ENCODE peak calls at places on chromosomes 3 and 15, in four cellular contexts. One of them, this sample, is unnamed.

GRCh38 chr15:69463182-69463756 is 10.7 kb downstream of the RPLP1 start:
- DNase-seq in endothelial cell of umbilical vein: no peak
- DNase-seq in transverse colon: no peak
- DNase-seq in esophagus muscularis mucosa: no peak
- DNase-seq in this sample: no peak

GRCh38 chr15:20645956-20646355 is 104.4 kb upstream of the GOLGA6L6 start:
- DNase-seq in esophagus muscularis mucosa: no peak
- DNase-seq in transverse colon: peak; percentile 31
- DNase-seq in endothelial cell of umbilical vein: no peak
- DNase-seq in this sample: no peak

GRCh38 chr3:153291052-153291689 is 129.1 kb downstream of the RAP2B start:
- DNase-seq in esophagus muscularis mucosa: no peak
- DNase-seq in endothelial cell of umbilical vein: peak; percentile 27
- DNase-seq in transverse colon: no peak
- DNase-seq in this sample: no peak

GRCh38 chr3:44045476-44046275 is 196.0 kb upstream of the TOPAZ1 start:
- DNase-seq in endothelial cell of umbilical vein: no peak
- DNase-seq in esophagus muscularis mucosa: no peak
- DNase-seq in transverse colon: peak; percentile 63
- DNase-seq in this sample: no peak

GRCh38 chr3:159234306-159234705 is 432.5 kb downstream of the MFSD1 start:
- DNase-seq in endothelial cell of umbilical vein: peak; percentile 78
- DNase-seq in esophagus muscularis mucosa: no peak
- DNase-seq in transverse colon: no peak
- DNase-seq in this sample: no peak

GRCh38 chr3:185488465-185488864 is 10.4 kb downstream of the TMEM41A start:
- DNase-seq in transverse colon: no peak
- DNase-seq in esophagus muscularis mucosa: no peak
- DNase-seq in endothelial cell of umbilical vein: no peak
- DNase-seq in this sample: no peak

GRCh38 chr15:63501256-63502089 is 2.9 kb upstream of the USP3 start:
- DNase-seq in transverse colon: peak; percentile 83
- DNase-seq in esophagus muscularis mucosa: no peak
- DNase-seq in endothelial cell of umbilical vein: peak; percentile 72
- DNase-seq in this sample: no peak

GRCh38 chr3:78899846-78900245 is 868.0 kb downstream of the ROBO1 start:
- DNase-seq in transverse colon: no peak
- DNase-seq in esophagus muscularis mucosa: no peak
- DNase-seq in endothelial cell of umbilical vein: no peak
- DNase-seq in this sample: no peak

GRCh38 chr3:31817411-31817966 is 163.6 kb downstream of the OSBPL10 start:
- DNase-seq in transverse colon: no peak
- DNase-seq in esophagus muscularis mucosa: no peak
- DNase-seq in endothelial cell of umbilical vein: no peak
- DNase-seq in this sample: no peak

GRCh38 chr15:90435652-90436337 is 47.8 kb downstream of the IQGAP1 start:
- DNase-seq in esophagus muscularis mucosa: no peak
- DNase-seq in endothelial cell of umbilical vein: peak; percentile 92
- DNase-seq in transverse colon: no peak
- DNase-seq in this sample: no peak

GRCh38 chr15:56523521-56523920 is 58.6 kb upstream of the MNS1 start:
- DNase-seq in transverse colon: no peak
- DNase-seq in esophagus muscularis mucosa: no peak
- DNase-seq in endothelial cell of umbilical vein: no peak
- DNase-seq in this sample: no peak

DNA sequence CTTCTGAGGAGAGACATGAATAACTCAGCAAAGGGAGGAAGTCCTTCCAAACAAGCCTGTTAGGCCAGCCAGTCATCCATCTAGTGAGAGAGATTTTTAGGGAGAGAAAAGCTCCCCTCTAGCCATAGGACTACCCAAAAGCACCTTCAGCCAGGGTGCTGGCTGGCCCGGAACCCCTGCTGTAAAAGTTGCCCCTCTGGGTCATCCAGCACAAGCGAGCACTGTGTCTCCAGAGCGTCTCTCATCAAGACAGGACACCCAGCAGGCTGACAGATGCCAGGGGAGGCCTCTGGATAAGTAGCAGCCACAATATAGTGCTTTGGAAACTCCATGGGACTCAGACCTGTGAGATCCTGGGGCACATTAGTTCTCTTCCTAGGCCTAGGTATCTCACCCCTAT is 24.5 kb downstream of the ANXA2 start:
- DNase-seq in endothelial cell of umbilical vein: no peak
- DNase-seq in transverse colon: no peak
- DNase-seq in esophagus muscularis mucosa: no peak
- DNase-seq in this sample: no peak
- H3K4me3 ChIP-seq in endothelial cell of umbilical vein: no peak overlapping the region
- H3K4me3 ChIP-seq in transverse colon: no peak overlapping the region
- H3K4me3 ChIP-seq in esophagus muscularis mucosa: no peak overlapping the region
- H3K4me3 ChIP-seq in this sample: no peak overlapping the region

GRCh38 chr3:194322701-194323174 is 28.4 kb downstream of the CPN2 start:
- DNase-seq in transverse colon: no peak
- DNase-seq in endothelial cell of umbilical vein: no peak
- DNase-seq in esophagus muscularis mucosa: no peak
- DNase-seq in this sample: no peak

GRCh38 chr3:194325424-194326165 is 25.5 kb downstream of the CPN2 start:
- DNase-seq in endothelial cell of umbilical vein: no peak
- DNase-seq in esophagus muscularis mucosa: no peak
- DNase-seq in transverse colon: no peak
- DNase-seq in this sample: no peak

GRCh38 chr3:194324823-194325327 is 26.3 kb downstream of the CPN2 start:
- DNase-seq in transverse colon: no peak
- DNase-seq in endothelial cell of umbilical vein: no peak
- DNase-seq in esophagus muscularis mucosa: no peak
- DNase-seq in this sample: no peak

GRCh38 chr3:194321666-194322640 is 29.2 kb downstream of the CPN2 start:
- DNase-seq in endothelial cell of umbilical vein: no peak
- DNase-seq in esophagus muscularis mucosa: no peak
- DNase-seq in transverse colon: no peak
- DNase-seq in this sample: no peak

DNA sequence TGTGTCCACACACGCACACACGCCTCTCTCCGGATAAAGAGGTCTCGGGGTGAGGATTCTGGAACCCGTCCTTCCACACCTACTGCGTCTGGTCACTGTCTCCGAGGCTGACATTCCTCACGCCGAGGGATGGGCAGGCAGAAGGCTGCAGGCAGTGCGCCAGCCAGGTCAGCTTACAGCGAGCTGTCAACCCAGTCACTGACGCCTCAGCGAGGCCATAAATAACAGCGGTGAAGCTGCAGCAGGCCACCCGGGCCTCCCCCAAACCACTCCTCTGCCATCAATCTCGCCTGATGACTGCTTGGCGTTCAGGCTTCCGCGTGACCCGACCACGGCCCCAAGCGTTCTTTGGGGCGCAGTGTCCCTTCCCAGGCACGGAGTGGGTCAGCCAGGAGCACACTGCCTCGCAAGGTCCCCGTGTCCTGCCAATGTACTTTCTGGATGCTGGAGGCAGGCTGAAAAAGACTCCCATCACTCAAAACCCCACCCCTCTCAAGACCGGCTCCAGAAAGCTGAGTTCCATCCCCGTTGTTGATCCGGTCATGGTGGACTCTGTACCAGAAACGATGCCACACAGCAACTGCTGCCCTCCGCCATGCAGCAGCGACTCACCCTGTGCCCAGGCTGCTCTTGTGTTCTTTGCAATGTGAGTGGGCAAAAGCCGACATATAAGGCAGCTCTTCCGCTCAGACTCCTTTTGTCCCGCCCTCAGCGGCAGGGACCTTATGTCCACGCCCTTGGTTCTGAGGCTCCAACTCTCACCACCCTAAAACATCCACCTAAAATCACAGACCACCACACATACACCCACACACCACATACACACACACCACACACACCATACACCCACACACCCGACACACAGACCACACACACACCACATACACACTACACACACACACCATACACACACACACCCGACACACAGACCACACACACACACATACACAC is 27.1 kb downstream of the CPN2 start:
- DNase-seq in endothelial cell of umbilical vein: no peak
- DNase-seq in esophagus muscularis mucosa: peak; percentile 93
- DNase-seq in transverse colon: peak; percentile 63
- DNase-seq in this sample: no peak
- TF ChIP-seq POLR2AphosphoS5 in endothelial cell of umbilical vein: no peak
- TF ChIP-seq POLR2AphosphoS5 in esophagus muscularis mucosa: peak; percentile 94
- TF ChIP-seq POLR2AphosphoS5 in transverse colon: peak; percentile 82
- TF ChIP-seq POLR2AphosphoS5 in this sample: no peak

DNA sequence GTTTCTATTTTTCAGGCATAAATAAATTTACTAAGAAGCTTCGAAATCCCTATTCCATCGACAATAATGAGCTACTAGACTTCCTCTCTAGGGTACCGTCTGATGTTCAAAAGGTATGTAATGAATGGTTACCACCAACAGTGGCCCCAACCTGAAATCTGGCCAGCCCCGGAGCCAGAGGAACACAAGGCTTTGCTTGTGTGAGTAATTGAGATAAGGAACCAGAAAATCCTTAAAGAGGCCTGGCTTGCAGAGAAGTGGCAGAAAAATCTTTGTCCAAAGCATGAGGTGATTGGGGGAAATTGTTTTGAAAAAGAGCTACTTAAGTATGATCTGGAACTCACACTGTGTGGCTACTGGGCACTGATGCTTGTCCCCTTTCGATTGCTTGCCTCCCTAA is 245.3 kb downstream of the MCTP2 start:
- DNase-seq in endothelial cell of umbilical vein: no peak
- DNase-seq in esophagus muscularis mucosa: no peak
- DNase-seq in transverse colon: no peak
- DNase-seq in this sample: no peak
- H3K36me3 ChIP-seq in endothelial cell of umbilical vein: no peaks in the 10 kb centered on the region
- H3K36me3 ChIP-seq in esophagus muscularis mucosa: no peaks in the 10 kb centered on the region
- H3K36me3 ChIP-seq in transverse colon: no peaks in the 10 kb centered on the region
- H3K36me3 ChIP-seq in this sample: no peaks in the 10 kb centered on the region

GRCh38 chr3:10552631-10552943 is 47.2 kb upstream of the ATP2B2 start:
- DNase-seq in transverse colon: no peak
- DNase-seq in esophagus muscularis mucosa: peak; percentile 53
- DNase-seq in endothelial cell of umbilical vein: no peak
- DNase-seq in this sample: no peak
- H3K4me3 ChIP-seq in transverse colon: no peak overlapping the region
- H3K4me3 ChIP-seq in esophagus muscularis mucosa: no peak overlapping the region
- H3K4me3 ChIP-seq in endothelial cell of umbilical vein: no peak overlapping the region
- H3K4me3 ChIP-seq in this sample: no peak overlapping the region

This sample was measured in SK-N-MC.